ENCODE peak calls at places on chromosome 22, in seven cellular contexts. One of them, this sample, is unnamed.

GRCh38 chr22:30982501-30982900 is 13.4 kb downstream of the TUG1 start:
- DNase-seq in tibial nerve: no peak
- DNase-seq in prostate gland: no peak
- DNase-seq in coronary artery: no peak
- DNase-seq in testis: no peak
- DNase-seq in ovary: no peak
- DNase-seq in colonic mucosa: no peak
- DNase-seq in this sample: no peak

GRCh38 chr22:37157516-37158289 is 8.0 kb upstream of the IL2RB start:
- DNase-seq in tibial nerve: no peak
- DNase-seq in prostate gland: no peak
- DNase-seq in coronary artery: no peak
- DNase-seq in testis: no peak
- DNase-seq in ovary: no peak
- DNase-seq in colonic mucosa: no peak
- DNase-seq in this sample: no peak

GRCh38 chr22:47300698-47301405 is 538.4 kb downstream of the TBC1D22A start:
- DNase-seq in tibial nerve: no peak
- DNase-seq in prostate gland: no peak
- DNase-seq in coronary artery: peak; percentile 50
- DNase-seq in testis: no peak
- DNase-seq in ovary: no peak
- DNase-seq in colonic mucosa: no peak
- DNase-seq in this sample: no peak

GRCh38 chr22:49413551-49413950 is 414.1 kb downstream of the BRD1 start:
- DNase-seq in tibial nerve: no peak
- DNase-seq in prostate gland: no peak
- DNase-seq in coronary artery: peak; percentile 67
- DNase-seq in testis: no peak
- DNase-seq in ovary: no peak
- DNase-seq in colonic mucosa: no peak
- DNase-seq in this sample: no peak

GRCh38 chr22:50141891-50142363 is 28.6 kb upstream of the PANX2 start:
- DNase-seq in tibial nerve: no peak
- DNase-seq in prostate gland: no peak
- DNase-seq in coronary artery: peak; percentile 54
- DNase-seq in testis: no peak
- DNase-seq in ovary: no peak
- DNase-seq in colonic mucosa: no peak
- DNase-seq in this sample: no peak

GRCh38 chr22:19812910-19813309 is 41.8 kb downstream of the GNB1L start:
- DNase-seq in tibial nerve: no peak
- DNase-seq in prostate gland: no peak
- DNase-seq in coronary artery: peak; percentile 40
- DNase-seq in testis: peak; percentile 10
- DNase-seq in ovary: no peak
- DNase-seq in colonic mucosa: peak; percentile 11
- DNase-seq in this sample: no peak

GRCh38 chr22:44988671-44989070 is 21.1 kb downstream of the PHF21B start:
- DNase-seq in tibial nerve: no peak
- DNase-seq in prostate gland: no peak
- DNase-seq in coronary artery: no peak
- DNase-seq in testis: no peak
- DNase-seq in ovary: no peak
- DNase-seq in colonic mucosa: no peak
- DNase-seq in this sample: no peak

GRCh38 chr22:44994399-44995281 is 15.2 kb downstream of the PHF21B start:
- DNase-seq in tibial nerve: no peak
- DNase-seq in prostate gland: peak; percentile 71
- DNase-seq in coronary artery: no peak
- DNase-seq in testis: no peak
- DNase-seq in ovary: no peak
- DNase-seq in colonic mucosa: no peak
- DNase-seq in this sample: peak; percentile 10

GRCh38 chr22:24985824-24986214 is 33.3 kb downstream of the KIAA1671 start:
- DNase-seq in tibial nerve: no peak
- DNase-seq in prostate gland: no peak
- DNase-seq in coronary artery: peak; percentile 74
- DNase-seq in testis: no peak
- DNase-seq in ovary: peak; percentile 51
- DNase-seq in colonic mucosa: no peak
- DNase-seq in this sample: peak; percentile 96

GRCh38 chr22:32237905-32238304 is 17.2 kb downstream of the SLC5A4 start:
- DNase-seq in tibial nerve: no peak
- DNase-seq in prostate gland: no peak
- DNase-seq in coronary artery: no peak
- DNase-seq in testis: no peak
- DNase-seq in ovary: no peak
- DNase-seq in colonic mucosa: no peak
- DNase-seq in this sample: no peak

GRCh38 chr22:37681556-37682049 is 4.5 kb upstream of the NOL12 start:
- DNase-seq in tibial nerve: peak; percentile 60
- DNase-seq in prostate gland: peak; percentile 54
- DNase-seq in coronary artery: no peak
- DNase-seq in testis: peak; percentile 80
- DNase-seq in ovary: peak; percentile 84
- DNase-seq in colonic mucosa: peak; percentile 84
- DNase-seq in this sample: peak; percentile 79

GRCh38 chr22:30743257-30744020 is 48.8 kb downstream of the OSBP2 start:
- DNase-seq in tibial nerve: no peak
- DNase-seq in prostate gland: no peak
- DNase-seq in coronary artery: no peak
- DNase-seq in testis: no peak
- DNase-seq in ovary: no peak
- DNase-seq in colonic mucosa: no peak
- DNase-seq in this sample: no peak

GRCh38 chr22:38461414-38462081 is 6.3 kb upstream of the KDELR3 start:
- DNase-seq in tibial nerve: peak; percentile 75
- DNase-seq in prostate gland: peak; percentile 78
- DNase-seq in coronary artery: no peak
- DNase-seq in testis: peak; percentile 91
- DNase-seq in ovary: peak; percentile 84
- DNase-seq in colonic mucosa: peak; percentile 82
- DNase-seq in this sample: peak; percentile 86

GRCh38 chr22:44406581-44407403 is 91.2 kb downstream of the RTL6 start:
- DNase-seq in tibial nerve: no peak
- DNase-seq in prostate gland: no peak
- DNase-seq in coronary artery: no peak
- DNase-seq in testis: no peak
- DNase-seq in ovary: peak; percentile 13
- DNase-seq in colonic mucosa: no peak
- DNase-seq in this sample: no peak

GRCh38 chr22:49999063-49999900 is 13.3 kb downstream of the IL17REL start:
- DNase-seq in tibial nerve: no peak
- DNase-seq in prostate gland: no peak
- DNase-seq in coronary artery: no peak
- DNase-seq in testis: peak; percentile 49
- DNase-seq in ovary: peak; percentile 40
- DNase-seq in colonic mucosa: no peak
- DNase-seq in this sample: peak; percentile 75

GRCh38 chr22:47626428-47627390 is 864.3 kb downstream of the TBC1D22A start:
- DNase-seq in tibial nerve: no peak
- DNase-seq in prostate gland: no peak
- DNase-seq in coronary artery: peak; percentile 56
- DNase-seq in testis: no peak
- DNase-seq in ovary: peak; percentile 19
- DNase-seq in colonic mucosa: no peak
- DNase-seq in this sample: no peak

GRCh38 chr22:24576793-24577192 is 16.1 kb downstream of the LRRC75B start:
- DNase-seq in tibial nerve: no peak
- DNase-seq in prostate gland: no peak
- DNase-seq in coronary artery: no peak
- DNase-seq in testis: no peak
- DNase-seq in ovary: no peak
- DNase-seq in colonic mucosa: no peak
- DNase-seq in this sample: no peak

GRCh38 chr22:30392661-30393321 is 4.0 kb upstream of the SEC14L2 start:
- DNase-seq in tibial nerve: no peak
- DNase-seq in prostate gland: peak; percentile 69
- DNase-seq in coronary artery: no peak
- DNase-seq in testis: no peak
- DNase-seq in ovary: no peak
- DNase-seq in colonic mucosa: no peak
- DNase-seq in this sample: no peak

GRCh38 chr22:31240011-31240410 is 27.9 kb downstream of the LIMK2 start:
- DNase-seq in tibial nerve: no peak
- DNase-seq in prostate gland: no peak
- DNase-seq in coronary artery: no peak
- DNase-seq in testis: no peak
- DNase-seq in ovary: no peak
- DNase-seq in colonic mucosa: no peak
- DNase-seq in this sample: no peak

GRCh38 chr22:28801845-28802594 is 1.7 kb upstream of the XBP1 start:
- DNase-seq in tibial nerve: peak; percentile 27
- DNase-seq in prostate gland: no peak
- DNase-seq in coronary artery: no peak
- DNase-seq in testis: peak; percentile 32
- DNase-seq in ovary: no peak
- DNase-seq in colonic mucosa: peak; percentile 65
- DNase-seq in this sample: no peak

GRCh38 chr22:44254811-44255210 is 57.9 kb downstream of the SHISAL1 start:
- DNase-seq in tibial nerve: no peak
- DNase-seq in prostate gland: no peak
- DNase-seq in coronary artery: no peak
- DNase-seq in testis: no peak
- DNase-seq in ovary: no peak
- DNase-seq in colonic mucosa: no peak
- DNase-seq in this sample: no peak

GRCh38 chr22:21937821-21938070 is 14.9 kb downstream of the PPM1F start:
- DNase-seq in tibial nerve: no peak
- DNase-seq in prostate gland: no peak
- DNase-seq in coronary artery: peak; percentile 89
- DNase-seq in testis: no peak
- DNase-seq in ovary: no peak
- DNase-seq in colonic mucosa: no peak
- DNase-seq in this sample: no peak
- H3K27ac ChIP-seq in tibial nerve: peak overlapping the region; percentile 96
- H3K27ac ChIP-seq in prostate gland: peak overlapping the region; percentile 90
- H3K27ac ChIP-seq in coronary artery: peak overlapping the region; percentile 86
- H3K27ac ChIP-seq in testis: peak overlapping the region; percentile 89
- H3K27ac ChIP-seq in ovary: peak overlapping the region; percentile 71
- H3K27ac ChIP-seq in colonic mucosa: peak overlapping the region; percentile 95
- H3K27ac ChIP-seq in this sample: peak overlapping the region; percentile 91

DNA sequence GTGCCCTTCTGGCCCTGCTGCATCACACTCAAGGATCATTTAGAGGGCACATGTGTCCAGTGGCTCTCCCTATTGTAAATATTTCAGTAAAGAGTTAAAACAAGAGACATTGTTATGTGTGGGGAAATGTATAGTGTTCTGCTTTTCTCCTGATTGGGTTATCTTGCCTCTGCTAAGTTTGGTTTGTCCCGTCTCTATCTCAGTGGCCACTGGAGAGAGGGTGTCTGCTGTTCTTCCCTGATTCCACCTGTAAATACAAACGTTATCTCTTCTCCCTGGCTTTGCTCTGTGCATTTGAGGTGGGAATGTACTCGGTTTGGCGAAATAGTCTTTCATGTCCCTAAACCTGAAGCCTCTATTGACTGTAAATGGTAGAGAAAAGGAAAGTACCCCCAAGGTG is 6.3 kb downstream of the MIEF1 start:
- DNase-seq in tibial nerve: no peak
- DNase-seq in prostate gland: no peak
- DNase-seq in coronary artery: no peak
- DNase-seq in testis: no peak
- DNase-seq in ovary: no peak
- DNase-seq in colonic mucosa: no peak
- DNase-seq in this sample: no peak
- TF ChIP-seq CTCF in tibial nerve: no peak
- TF ChIP-seq CTCF in prostate gland: no peak
- TF ChIP-seq CTCF in coronary artery: no peak
- TF ChIP-seq CTCF in testis: no peak
- TF ChIP-seq CTCF in ovary: no peak
- TF ChIP-seq CTCF in colonic mucosa: no peak
- TF ChIP-seq CTCF in this sample: no peak

DNA sequence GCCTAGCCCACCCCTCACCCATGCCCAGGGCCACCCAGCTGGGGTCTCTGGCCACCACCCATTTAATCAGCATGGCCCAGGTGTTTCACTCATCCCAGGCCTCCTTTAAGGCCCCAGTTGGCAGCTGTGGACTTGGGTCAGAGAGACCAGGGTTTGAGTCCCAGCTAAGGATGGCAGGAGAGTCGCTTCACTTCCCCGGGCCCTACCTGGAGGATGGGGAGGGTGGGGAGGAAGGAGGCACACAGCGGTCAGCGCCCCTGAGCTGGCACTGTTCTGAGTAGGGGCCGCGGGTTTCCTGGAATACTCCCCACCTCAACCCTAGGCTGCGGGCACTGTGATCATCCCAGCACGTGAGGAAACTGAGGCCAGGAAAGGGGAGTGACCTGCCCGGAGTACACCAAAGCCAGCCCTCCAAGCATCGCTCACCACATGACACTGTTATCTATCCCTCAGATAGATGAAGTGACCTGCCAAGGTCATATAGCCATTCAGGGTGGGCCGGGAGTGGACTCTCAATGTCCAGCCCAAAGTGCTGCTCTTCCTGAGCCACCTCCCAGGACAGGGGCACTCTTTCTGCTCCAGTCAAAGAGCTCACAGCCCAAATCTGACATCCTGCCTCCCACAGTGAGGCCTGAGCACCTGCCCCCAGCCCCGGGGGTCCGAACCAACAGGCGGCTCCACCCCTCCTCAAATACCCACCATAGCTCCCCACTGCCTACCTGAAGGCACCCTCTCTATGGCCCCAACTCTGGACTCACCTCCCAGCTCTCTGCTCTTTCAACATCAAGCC is 3.4 kb upstream of the ATP5MGL start:
- DNase-seq in tibial nerve: no peak
- DNase-seq in prostate gland: no peak
- DNase-seq in coronary artery: no peak
- DNase-seq in testis: peak; percentile 38
- DNase-seq in ovary: no peak
- DNase-seq in colonic mucosa: no peak
- DNase-seq in this sample: no peak
- H3K27ac ChIP-seq in tibial nerve: peak overlapping the region; percentile 99
- H3K27ac ChIP-seq in prostate gland: peak overlapping the region; percentile 97
- H3K27ac ChIP-seq in coronary artery: peak overlapping the region; percentile 83
- H3K27ac ChIP-seq in testis: peak overlapping the region; percentile 90
- H3K27ac ChIP-seq in ovary: peak overlapping the region; percentile 14
- H3K27ac ChIP-seq in colonic mucosa: no peak overlapping the region
- H3K27ac ChIP-seq in this sample: peak overlapping the region; percentile 84

GRCh38 chr22:46052331-46052771 is 75.4 kb upstream of the WNT7B start:
- DNase-seq in tibial nerve: no peak
- DNase-seq in prostate gland: no peak
- DNase-seq in coronary artery: peak; percentile 70
- DNase-seq in testis: peak; percentile 17
- DNase-seq in ovary: peak; percentile 67
- DNase-seq in colonic mucosa: no peak
- DNase-seq in this sample: no peak

GRCh38 chr22:46054091-46054877 is 77.3 kb upstream of the WNT7B start:
- DNase-seq in tibial nerve: no peak
- DNase-seq in prostate gland: no peak
- DNase-seq in coronary artery: peak; percentile 87
- DNase-seq in testis: peak; percentile 73
- DNase-seq in ovary: peak; percentile 90
- DNase-seq in colonic mucosa: peak; percentile 68
- DNase-seq in this sample: peak; percentile 83

GRCh38 chr22:46053563-46054090 is 76.7 kb upstream of the WNT7B start:
- DNase-seq in tibial nerve: no peak
- DNase-seq in prostate gland: peak; percentile 87
- DNase-seq in coronary artery: no peak
- DNase-seq in testis: peak; percentile 76
- DNase-seq in ovary: peak; percentile 87
- DNase-seq in colonic mucosa: peak; percentile 89
- DNase-seq in this sample: peak; percentile 74

GRCh38 chr22:46051646-46052045 is 74.7 kb upstream of the WNT7B start:
- DNase-seq in tibial nerve: no peak
- DNase-seq in prostate gland: no peak
- DNase-seq in coronary artery: no peak
- DNase-seq in testis: peak; percentile 12
- DNase-seq in ovary: peak; percentile 32
- DNase-seq in colonic mucosa: no peak
- DNase-seq in this sample: no peak

GRCh38 chr22:46052801-46053562 is 76.0 kb upstream of the WNT7B start:
- DNase-seq in tibial nerve: no peak
- DNase-seq in prostate gland: no peak
- DNase-seq in coronary artery: peak; percentile 82
- DNase-seq in testis: peak; percentile 33
- DNase-seq in ovary: peak; percentile 56
- DNase-seq in colonic mucosa: peak; percentile 71
- DNase-seq in this sample: no peak
- TF ChIP-seq CTCF in tibial nerve: no peak
- TF ChIP-seq CTCF in prostate gland: peak; percentile 10
- TF ChIP-seq CTCF in coronary artery: no peak
- TF ChIP-seq CTCF in testis: no peak
- TF ChIP-seq CTCF in ovary: no peak
- TF ChIP-seq CTCF in colonic mucosa: no peak
- TF ChIP-seq CTCF in this sample: no peak